ENCODE peak calls at places on chromosomes 11 and 22, in six cellular contexts. L is stimulated activated CD4-positive, alpha-beta T cell treated with anti-CD3 and anti-CD28 coated beads, Interleukin-1b, Interleukin-23, amount 100 ng/mL, for 24 hours; E is neural crest cell; M is fibroblast of mammary gland; V is GM12865; N is Daoy. T is an unnamed sample.

GRCh38 chr11:22479133-22479690 is 141.0 kb downstream of the SLC17A6 start:
- DNase-seq in N (no peak), M (peak; percentile 57), L (no peak), E (no peak), V (no peak), T (no peak)

GRCh38 chr11:35050596-35050995 is 88.4 kb upstream of the CD44 start:
- DNase-seq in M (no peak), E (no peak), V (peak; percentile 33), L (no peak), N (no peak), T (no peak)

GRCh38 chr11:108670381-108670930 is 5.6 kb downstream of the DDX10 start:
- DNase-seq in V (no peak), L (no peak), M (peak; percentile 42), E (no peak), N (no peak), T (no peak)

GRCh38 chr11:15275141-15275540 is 160.4 kb downstream of the INSC start:
- DNase-seq in V (no peak), M (no peak), N (no peak), L (no peak), E (peak; percentile 35), T (no peak)

GRCh38 chr11:66363187-66363601 is 8.4 kb downstream of the SLC29A2 start:
- DNase-seq in N (no peak), V (no peak), M (no peak), L (no peak), E (no peak), T (no peak)

GRCh38 chr11:110409174-110409573 is 20.6 kb upstream of the FDX1 start:
- DNase-seq in V (no peak), E (no peak), L (no peak), M (peak; percentile 57), N (no peak), T (no peak)

GRCh38 chr11:2582958-2583604 is 116.7 kb downstream of the KCNQ1OT1 start:
- DNase-seq in N (peak; percentile 0), L (no peak), V (no peak), E (no peak), M (no peak), T (no peak)

GRCh38 chr11:49151211-49151610 is 57.2 kb downstream of the FOLH1 start:
- DNase-seq in N (no peak), E (no peak), V (no peak), M (no peak), L (no peak), T (no peak)

GRCh38 chr11:292211-293121 is 3.5 kb downstream of the PGGHG start:
- DNase-seq in N (no peak), M (no peak), L (no peak), E (no peak), V (no peak), T (no peak)

GRCh38 chr22:46393791-46394333 is 58.3 kb downstream of the TRMU start:
- DNase-seq in N (no peak), L (no peak), E (no peak), M (no peak), V (no peak), T (no peak)

GRCh38 chr11:46345131-46345597 is 2.1 kb upstream of the DGKZ start:
- DNase-seq in E (no peak), L (no peak), M (no peak), V (peak; percentile 76), N (no peak), T (no peak)

GRCh38 chr11:28529540-28530410 is 421.6 kb downstream of the METTL15 start:
- DNase-seq in E (no peak), M (peak; percentile 77), V (peak; percentile 52), L (no peak), N (peak; percentile 17), T (peak; percentile 30)

GRCh38 chr22:17990942-17991341 is 33.4 kb downstream of the MICAL3 start:
- DNase-seq in L (no peak), E (no peak), N (no peak), V (no peak), M (no peak), T (no peak)

GRCh38 chr11:32829680-32830412 is at the start of gene PRRG4:
- DNase-seq in L (no peak), N (peak; percentile 53), V (peak; percentile 78), M (peak; percentile 24), E (peak; percentile 23), T (no peak)

GRCh38 chr11:123729602-123730001 is 11.9 kb downstream of the ZNF202 start:
- DNase-seq in N (no peak), E (no peak), L (no peak), M (peak; percentile 50), V (no peak), T (no peak)

GRCh38 chr11:1103401-1104360 is 29.0 kb downstream of the MUC2 start:
- DNase-seq in L (no peak), N (no peak), M (no peak), V (no peak), E (no peak), T (no peak)

T was measured in NCI-H460.